ENCODE peak calls at places on chromosomes 4 and X, in four cellular contexts. One of them, this sample, is unnamed.

GRCh38 chr4:152193059-152193458 is 342.8 kb downstream of the FBXW7 start:
- DNase-seq in Kasumi-1: no peak
- DNase-seq in mucosa of gallbladder: no peak
- DNase-seq in stimulated activated CD8-positive, alpha-beta memory T cell treated with anti-CD3 and anti-CD28 coated beads, Interleukin-7, amount 100 ng/mL, for 4 hours: no peak
- DNase-seq in this sample: no peak

GRCh38 chr4:55079451-55080173 is 45.8 kb downstream of the KDR start:
- DNase-seq in Kasumi-1: no peak
- DNase-seq in mucosa of gallbladder: no peak
- DNase-seq in stimulated activated CD8-positive, alpha-beta memory T cell treated with anti-CD3 and anti-CD28 coated beads, Interleukin-7, amount 100 ng/mL, for 4 hours: no peak
- DNase-seq in this sample: no peak

GRCh38 chrX:76109654-76110053 is 63.2 kb upstream of the PBDC1 start:
- DNase-seq in Kasumi-1: no peak
- DNase-seq in mucosa of gallbladder: no peak
- DNase-seq in stimulated activated CD8-positive, alpha-beta memory T cell treated with anti-CD3 and anti-CD28 coated beads, Interleukin-7, amount 100 ng/mL, for 4 hours: no peak
- DNase-seq in this sample: no peak

GRCh38 chrX:73561791-73562190 is 1.2 kb upstream of the CHIC1 start:
- DNase-seq in stimulated activated CD8-positive, alpha-beta memory T cell treated with anti-CD3 and anti-CD28 coated beads, Interleukin-7, amount 100 ng/mL, for 4 hours: no peak
- DNase-seq in mucosa of gallbladder: no peak
- DNase-seq in Kasumi-1: no peak
- DNase-seq in this sample: peak

GRCh38 chrX:108001218-108001814 is 19.1 kb upstream of the TEX13B start:
- DNase-seq in Kasumi-1: peak
- DNase-seq in mucosa of gallbladder: no peak
- DNase-seq in stimulated activated CD8-positive, alpha-beta memory T cell treated with anti-CD3 and anti-CD28 coated beads, Interleukin-7, amount 100 ng/mL, for 4 hours: no peak
- DNase-seq in this sample: peak

GRCh38 chr4:19971829-19972228 is 279.9 kb upstream of the SLIT2 start:
- DNase-seq in Kasumi-1: no peak
- DNase-seq in mucosa of gallbladder: no peak
- DNase-seq in stimulated activated CD8-positive, alpha-beta memory T cell treated with anti-CD3 and anti-CD28 coated beads, Interleukin-7, amount 100 ng/mL, for 4 hours: no peak
- DNase-seq in this sample: no peak

GRCh38 chrX:3712870-3713224 is 602 bp downstream of the PRKX start:
- DNase-seq in stimulated activated CD8-positive, alpha-beta memory T cell treated with anti-CD3 and anti-CD28 coated beads, Interleukin-7, amount 100 ng/mL, for 4 hours: no peak
- DNase-seq in mucosa of gallbladder: no peak
- DNase-seq in Kasumi-1: no peak
- DNase-seq in this sample: no peak

GRCh38 chr4:786074-786741 is 39.7 kb downstream of the CPLX1 start:
- DNase-seq in mucosa of gallbladder: no peak
- DNase-seq in Kasumi-1: no peak
- DNase-seq in stimulated activated CD8-positive, alpha-beta memory T cell treated with anti-CD3 and anti-CD28 coated beads, Interleukin-7, amount 100 ng/mL, for 4 hours: no peak
- DNase-seq in this sample: no peak

GRCh38 chrX:51847463-51847862 is 46.0 kb upstream of the MAGED1 start:
- DNase-seq in stimulated activated CD8-positive, alpha-beta memory T cell treated with anti-CD3 and anti-CD28 coated beads, Interleukin-7, amount 100 ng/mL, for 4 hours: no peak
- DNase-seq in mucosa of gallbladder: no peak
- DNase-seq in Kasumi-1: no peak
- DNase-seq in this sample: no peak

GRCh38 chr4:120466429-120466828 is 399.8 kb upstream of the MAD2L1 start:
- DNase-seq in mucosa of gallbladder: no peak
- DNase-seq in Kasumi-1: no peak
- DNase-seq in stimulated activated CD8-positive, alpha-beta memory T cell treated with anti-CD3 and anti-CD28 coated beads, Interleukin-7, amount 100 ng/mL, for 4 hours: no peak
- DNase-seq in this sample: no peak

This sample was measured in NAMALWA.